ENCODE peak calls at places on chromosomes 7 and 10, in seven cellular contexts. One of them, this sample, is unnamed.

GRCh38 chr10:3213758-3214545 is 41.4 kb upstream of the PITRM1 start:
- DNase-seq in psoas muscle: no peak
- DNase-seq in HuH-7.5: no peak
- DNase-seq in stimulated activated CD8-positive, alpha-beta memory T cell treated with anti-CD3 and anti-CD28 coated beads, Interleukin-7, amount 100 ng/mL, for 24 hours: no peak
- DNase-seq in D341Med: no peak
- DNase-seq in HL-60: no peak
- DNase-seq in nephron progenitor cell: peak
- DNase-seq in this sample: no peak

GRCh38 chr7:84336303-84336702 is 141.7 kb upstream of the SEMA3A start:
- DNase-seq in psoas muscle: no peak
- DNase-seq in HuH-7.5: peak
- DNase-seq in stimulated activated CD8-positive, alpha-beta memory T cell treated with anti-CD3 and anti-CD28 coated beads, Interleukin-7, amount 100 ng/mL, for 24 hours: no peak
- DNase-seq in D341Med: no peak
- DNase-seq in HL-60: no peak
- DNase-seq in nephron progenitor cell: no peak
- DNase-seq in this sample: peak

GRCh38 chr10:47030191-47030698 is 119.0 kb downstream of the PTPN20 start:
- DNase-seq in psoas muscle: peak
- DNase-seq in HuH-7.5: no peak
- DNase-seq in stimulated activated CD8-positive, alpha-beta memory T cell treated with anti-CD3 and anti-CD28 coated beads, Interleukin-7, amount 100 ng/mL, for 24 hours: no peak
- DNase-seq in D341Med: no peak
- DNase-seq in HL-60: no peak
- DNase-seq in nephron progenitor cell: no peak
- DNase-seq in this sample: no peak

GRCh38 chr10:52636874-52637273 is 135.7 kb downstream of the MBL2 start:
- DNase-seq in psoas muscle: no peak
- DNase-seq in HuH-7.5: no peak
- DNase-seq in stimulated activated CD8-positive, alpha-beta memory T cell treated with anti-CD3 and anti-CD28 coated beads, Interleukin-7, amount 100 ng/mL, for 24 hours: no peak
- DNase-seq in D341Med: no peak
- DNase-seq in HL-60: no peak
- DNase-seq in nephron progenitor cell: no peak
- DNase-seq in this sample: no peak

GRCh38 chr7:138954545-138955475 is 26.4 kb downstream of the KIAA1549 start:
- DNase-seq in psoas muscle: no peak
- DNase-seq in HuH-7.5: no peak
- DNase-seq in stimulated activated CD8-positive, alpha-beta memory T cell treated with anti-CD3 and anti-CD28 coated beads, Interleukin-7, amount 100 ng/mL, for 24 hours: no peak
- DNase-seq in D341Med: peak
- DNase-seq in HL-60: no peak
- DNase-seq in nephron progenitor cell: no peak
- DNase-seq in this sample: no peak

GRCh38 chr10:93745411-93746065 is 12.2 kb upstream of the LGI1 start:
- DNase-seq in psoas muscle: no peak
- DNase-seq in HuH-7.5: no peak
- DNase-seq in stimulated activated CD8-positive, alpha-beta memory T cell treated with anti-CD3 and anti-CD28 coated beads, Interleukin-7, amount 100 ng/mL, for 24 hours: no peak
- DNase-seq in D341Med: peak
- DNase-seq in HL-60: no peak
- DNase-seq in nephron progenitor cell: no peak
- DNase-seq in this sample: peak

GRCh38 chr7:71871446-71871845 is 540.7 kb downstream of the CALN1 start:
- DNase-seq in psoas muscle: no peak
- DNase-seq in HuH-7.5: no peak
- DNase-seq in stimulated activated CD8-positive, alpha-beta memory T cell treated with anti-CD3 and anti-CD28 coated beads, Interleukin-7, amount 100 ng/mL, for 24 hours: no peak
- DNase-seq in D341Med: peak
- DNase-seq in HL-60: no peak
- DNase-seq in nephron progenitor cell: no peak
- DNase-seq in this sample: no peak

GRCh38 chr10:89332092-89332633 is 4.4 kb downstream of the IFIT3 start:
- DNase-seq in psoas muscle: no peak
- DNase-seq in HuH-7.5: peak
- DNase-seq in stimulated activated CD8-positive, alpha-beta memory T cell treated with anti-CD3 and anti-CD28 coated beads, Interleukin-7, amount 100 ng/mL, for 24 hours: no peak
- DNase-seq in D341Med: no peak
- DNase-seq in HL-60: no peak
- DNase-seq in nephron progenitor cell: no peak
- DNase-seq in this sample: peak

GRCh38 chr10:14673189-14673947 is 101.3 kb downstream of the FAM107B start:
- DNase-seq in psoas muscle: no peak
- DNase-seq in HuH-7.5: no peak
- DNase-seq in stimulated activated CD8-positive, alpha-beta memory T cell treated with anti-CD3 and anti-CD28 coated beads, Interleukin-7, amount 100 ng/mL, for 24 hours: no peak
- DNase-seq in D341Med: no peak
- DNase-seq in HL-60: no peak
- DNase-seq in nephron progenitor cell: no peak
- DNase-seq in this sample: no peak

GRCh38 chr7:2771274-2771711 is 72.8 kb downstream of the GNA12 start:
- DNase-seq in psoas muscle: no peak
- DNase-seq in HuH-7.5: no peak
- DNase-seq in stimulated activated CD8-positive, alpha-beta memory T cell treated with anti-CD3 and anti-CD28 coated beads, Interleukin-7, amount 100 ng/mL, for 24 hours: no peak
- DNase-seq in D341Med: no peak
- DNase-seq in HL-60: no peak
- DNase-seq in nephron progenitor cell: no peak
- DNase-seq in this sample: no peak

GRCh38 chr10:127997937-127998336 is 91.0 kb downstream of the PTPRE start:
- DNase-seq in psoas muscle: no peak
- DNase-seq in HuH-7.5: no peak
- DNase-seq in stimulated activated CD8-positive, alpha-beta memory T cell treated with anti-CD3 and anti-CD28 coated beads, Interleukin-7, amount 100 ng/mL, for 24 hours: no peak
- DNase-seq in D341Med: no peak
- DNase-seq in HL-60: no peak
- DNase-seq in nephron progenitor cell: no peak
- DNase-seq in this sample: no peak

GRCh38 chr10:17665742-17666141 is 21.8 kb downstream of the STAM start:
- DNase-seq in psoas muscle: no peak
- DNase-seq in HuH-7.5: no peak
- DNase-seq in stimulated activated CD8-positive, alpha-beta memory T cell treated with anti-CD3 and anti-CD28 coated beads, Interleukin-7, amount 100 ng/mL, for 24 hours: no peak
- DNase-seq in D341Med: no peak
- DNase-seq in HL-60: no peak
- DNase-seq in nephron progenitor cell: no peak
- DNase-seq in this sample: peak

GRCh38 chr10:95941115-95941514 is 33.3 kb downstream of the CC2D2B start:
- DNase-seq in psoas muscle: no peak
- DNase-seq in HuH-7.5: no peak
- DNase-seq in stimulated activated CD8-positive, alpha-beta memory T cell treated with anti-CD3 and anti-CD28 coated beads, Interleukin-7, amount 100 ng/mL, for 24 hours: no peak
- DNase-seq in D341Med: no peak
- DNase-seq in HL-60: no peak
- DNase-seq in nephron progenitor cell: no peak
- DNase-seq in this sample: no peak

GRCh38 chr10:118045842-118046490 is 775 bp downstream of the RAB11FIP2 start:
- DNase-seq in psoas muscle: no peak
- DNase-seq in HuH-7.5: peak
- DNase-seq in stimulated activated CD8-positive, alpha-beta memory T cell treated with anti-CD3 and anti-CD28 coated beads, Interleukin-7, amount 100 ng/mL, for 24 hours: no peak
- DNase-seq in D341Med: no peak
- DNase-seq in HL-60: no peak
- DNase-seq in nephron progenitor cell: no peak
- DNase-seq in this sample: peak

GRCh38 chr10:103808784-103809183 is 46.6 kb downstream of the SH3PXD2A start:
- DNase-seq in psoas muscle: no peak
- DNase-seq in HuH-7.5: no peak
- DNase-seq in stimulated activated CD8-positive, alpha-beta memory T cell treated with anti-CD3 and anti-CD28 coated beads, Interleukin-7, amount 100 ng/mL, for 24 hours: no peak
- DNase-seq in D341Med: no peak
- DNase-seq in HL-60: no peak
- DNase-seq in nephron progenitor cell: no peak
- DNase-seq in this sample: no peak

GRCh38 chr7:50721160-50721559 is 61.5 kb downstream of the GRB10 start:
- DNase-seq in psoas muscle: no peak
- DNase-seq in HuH-7.5: no peak
- DNase-seq in stimulated activated CD8-positive, alpha-beta memory T cell treated with anti-CD3 and anti-CD28 coated beads, Interleukin-7, amount 100 ng/mL, for 24 hours: no peak
- DNase-seq in D341Med: no peak
- DNase-seq in HL-60: no peak
- DNase-seq in nephron progenitor cell: no peak
- DNase-seq in this sample: peak

GRCh38 chr7:74606101-74606908 is 51.2 kb upstream of the GTF2I start:
- DNase-seq in psoas muscle: peak
- DNase-seq in HuH-7.5: peak
- DNase-seq in stimulated activated CD8-positive, alpha-beta memory T cell treated with anti-CD3 and anti-CD28 coated beads, Interleukin-7, amount 100 ng/mL, for 24 hours: no peak
- DNase-seq in D341Med: peak
- DNase-seq in HL-60: no peak
- DNase-seq in nephron progenitor cell: peak
- DNase-seq in this sample: peak

GRCh38 chr7:78176186-78176585 is 377.6 kb downstream of the PHTF2 start:
- DNase-seq in psoas muscle: no peak
- DNase-seq in HuH-7.5: no peak
- DNase-seq in stimulated activated CD8-positive, alpha-beta memory T cell treated with anti-CD3 and anti-CD28 coated beads, Interleukin-7, amount 100 ng/mL, for 24 hours: no peak
- DNase-seq in D341Med: no peak
- DNase-seq in HL-60: no peak
- DNase-seq in nephron progenitor cell: no peak
- DNase-seq in this sample: no peak

GRCh38 chr7:19404912-19405329 is 259.7 kb upstream of the FERD3L start:
- DNase-seq in psoas muscle: no peak
- DNase-seq in HuH-7.5: no peak
- DNase-seq in stimulated activated CD8-positive, alpha-beta memory T cell treated with anti-CD3 and anti-CD28 coated beads, Interleukin-7, amount 100 ng/mL, for 24 hours: no peak
- DNase-seq in D341Med: no peak
- DNase-seq in HL-60: no peak
- DNase-seq in nephron progenitor cell: no peak
- DNase-seq in this sample: peak

GRCh38 chr10:22682237-22683192 is 31.9 kb downstream of the PIP4K2A start:
- DNase-seq in psoas muscle: no peak
- DNase-seq in HuH-7.5: no peak
- DNase-seq in stimulated activated CD8-positive, alpha-beta memory T cell treated with anti-CD3 and anti-CD28 coated beads, Interleukin-7, amount 100 ng/mL, for 24 hours: no peak
- DNase-seq in D341Med: no peak
- DNase-seq in HL-60: no peak
- DNase-seq in nephron progenitor cell: no peak
- DNase-seq in this sample: no peak

GRCh38 chr7:110573862-110574528 is 516.9 kb upstream of the LRRN3 start:
- DNase-seq in psoas muscle: no peak
- DNase-seq in HuH-7.5: no peak
- DNase-seq in stimulated activated CD8-positive, alpha-beta memory T cell treated with anti-CD3 and anti-CD28 coated beads, Interleukin-7, amount 100 ng/mL, for 24 hours: no peak
- DNase-seq in D341Med: no peak
- DNase-seq in HL-60: no peak
- DNase-seq in nephron progenitor cell: no peak
- DNase-seq in this sample: no peak

GRCh38 chr10:53957401-53957800 is 843.6 kb downstream of the PCDH15 start:
- DNase-seq in psoas muscle: no peak
- DNase-seq in HuH-7.5: no peak
- DNase-seq in stimulated activated CD8-positive, alpha-beta memory T cell treated with anti-CD3 and anti-CD28 coated beads, Interleukin-7, amount 100 ng/mL, for 24 hours: no peak
- DNase-seq in D341Med: no peak
- DNase-seq in HL-60: no peak
- DNase-seq in nephron progenitor cell: no peak
- DNase-seq in this sample: no peak

GRCh38 chr10:97673736-97674525 is 13.1 kb downstream of the AVPI1 start:
- DNase-seq in psoas muscle: no peak
- DNase-seq in HuH-7.5: no peak
- DNase-seq in stimulated activated CD8-positive, alpha-beta memory T cell treated with anti-CD3 and anti-CD28 coated beads, Interleukin-7, amount 100 ng/mL, for 24 hours: no peak
- DNase-seq in D341Med: no peak
- DNase-seq in HL-60: peak
- DNase-seq in nephron progenitor cell: no peak
- DNase-seq in this sample: peak

GRCh38 chr7:73668103-73668937 is 689 bp downstream of the VPS37D start:
- DNase-seq in psoas muscle: peak
- DNase-seq in HuH-7.5: peak
- DNase-seq in stimulated activated CD8-positive, alpha-beta memory T cell treated with anti-CD3 and anti-CD28 coated beads, Interleukin-7, amount 100 ng/mL, for 24 hours: no peak
- DNase-seq in D341Med: peak
- DNase-seq in HL-60: no peak
- DNase-seq in nephron progenitor cell: no peak
- DNase-seq in this sample: no peak

GRCh38 chr7:155830961-155831806 is 18.9 kb upstream of the SHH start:
- DNase-seq in psoas muscle: no peak
- DNase-seq in HuH-7.5: no peak
- DNase-seq in stimulated activated CD8-positive, alpha-beta memory T cell treated with anti-CD3 and anti-CD28 coated beads, Interleukin-7, amount 100 ng/mL, for 24 hours: no peak
- DNase-seq in D341Med: no peak
- DNase-seq in HL-60: no peak
- DNase-seq in nephron progenitor cell: no peak
- DNase-seq in this sample: no peak

GRCh38 chr10:75038335-75038734 is 73.1 kb upstream of the SAMD8 start:
- DNase-seq in psoas muscle: peak
- DNase-seq in HuH-7.5: no peak
- DNase-seq in stimulated activated CD8-positive, alpha-beta memory T cell treated with anti-CD3 and anti-CD28 coated beads, Interleukin-7, amount 100 ng/mL, for 24 hours: no peak
- DNase-seq in D341Med: no peak
- DNase-seq in HL-60: no peak
- DNase-seq in nephron progenitor cell: no peak
- DNase-seq in this sample: no peak

GRCh38 chr10:89283988-89284475 is 17.8 kb upstream of the IFIT2 start:
- DNase-seq in psoas muscle: peak
- DNase-seq in HuH-7.5: no peak
- DNase-seq in stimulated activated CD8-positive, alpha-beta memory T cell treated with anti-CD3 and anti-CD28 coated beads, Interleukin-7, amount 100 ng/mL, for 24 hours: no peak
- DNase-seq in D341Med: no peak
- DNase-seq in HL-60: no peak
- DNase-seq in nephron progenitor cell: peak
- DNase-seq in this sample: peak

GRCh38 chr10:2887391-2888070 is 179.8 kb upstream of the PFKP start:
- DNase-seq in psoas muscle: no peak
- DNase-seq in HuH-7.5: no peak
- DNase-seq in stimulated activated CD8-positive, alpha-beta memory T cell treated with anti-CD3 and anti-CD28 coated beads, Interleukin-7, amount 100 ng/mL, for 24 hours: no peak
- DNase-seq in D341Med: no peak
- DNase-seq in HL-60: no peak
- DNase-seq in nephron progenitor cell: no peak
- DNase-seq in this sample: no peak

This sample was measured in fibroblast of gingiva.